ENCODE peak calls at places on chromosomes 4 and X, in four cellular contexts. P, L, E and Y are unnamed samples.
A peak's percentile ranks its signal among the peaks of the same experiment; 100 is the strongest.

GRCh38 chr4:124019749-124020549 is 623.4 kb downstream of the SPRY1 start:
- DNase-seq in L (no peak), P (no peak), E (no peak), Y (no peak)

GRCh38 chr4:83569967-83570366 is 34.1 kb downstream of the GPAT3 start:
- DNase-seq in E (peak; percentile 24), L (no peak), P (no peak), Y (no peak)

GRCh38 chr4:143336828-143337599 is at the start of gene GAB1:
- DNase-seq in E (peak; percentile 88), P (peak; percentile 27), L (peak; percentile 52), Y (peak; percentile 75)

GRCh38 chrX:40154853-40155616 is 57.3 kb upstream of the BCOR start:
- DNase-seq in L (no peak), P (no peak), E (peak; percentile 39), Y (no peak)

GRCh38 chr4:13905543-13905942 is 278.0 kb upstream of the BOD1L1 start:
- DNase-seq in L (no peak), E (no peak), P (peak; percentile 5), Y (peak; percentile 90)

GRCh38 chr4:140710784-140711622 is 45.2 kb downstream of the TBC1D9 start:
- DNase-seq in L (no peak), P (no peak), E (no peak), Y (no peak)

GRCh38 chrX:100994352-100995281 is 25.1 kb downstream of the ARL13A start:
- DNase-seq in E (peak; percentile 80), P (peak; percentile 33), L (peak; percentile 42), Y (peak; percentile 79)

GRCh38 chrX:39811391-39811790 is 286.4 kb downstream of the BCOR start:
- DNase-seq in L (no peak), E (no peak), P (no peak), Y (no peak)

GRCh38 chr4:65968873-65969272 is 298.6 kb upstream of the EPHA5 start:
- DNase-seq in P (no peak), E (peak; percentile 1), L (peak; percentile 1), Y (no peak)

GRCh38 chr4:107115185-107115847 is 79.2 kb upstream of the DKK2 start:
- DNase-seq in L (peak; percentile 52), P (no peak), E (no peak), Y (no peak)

GRCh38 chrX:154019061-154019621 is 561 bp downstream of the IRAK1 start:
- DNase-seq in L (no peak), P (no peak), E (no peak), Y (no peak)

GRCh38 chrX:9788908-9789307 is 2.7 kb downstream of the SHROOM2 start:
- DNase-seq in E (no peak), L (no peak), P (no peak), Y (no peak)

GRCh38 chr4:3047464-3048286 is 26.7 kb downstream of the HTT-AS start:
- DNase-seq in E (peak; percentile 74), L (peak; percentile 40), P (peak; percentile 64), Y (peak; percentile 61)

GRCh38 chrX:40175416-40176255 is 77.9 kb upstream of the BCOR start:
- DNase-seq in P (no peak), L (no peak), E (peak; percentile 52), Y (no peak)

GRCh38 chrX:3548743-3549441 is 164.6 kb downstream of the PRKX start:
- DNase-seq in P (peak; percentile 72), E (peak; percentile 43), L (peak; percentile 89), Y (no peak)

GRCh38 chrX:86724277-86724676 is 576.0 kb downstream of the DACH2 start:
- DNase-seq in L (no peak), E (no peak), P (no peak), Y (no peak)

GRCh38 chr4:81635747-81636146 is 164.0 kb upstream of the RASGEF1B start:
- DNase-seq in L (no peak), E (peak; percentile 89), P (peak; percentile 3), Y (no peak)

GRCh38 chr4:102675142-102675541 is 85.6 kb downstream of the MANBA start:
- DNase-seq in L (peak; percentile 13), P (peak; percentile 6), E (no peak), Y (no peak)

GRCh38 chrX:110741213-110741796 is 54.3 kb downstream of the CHRDL1 start:
- DNase-seq in P (no peak), E (peak; percentile 77), L (peak; percentile 62), Y (peak; percentile 76)

GRCh38 chr4:142600952-142601351 is 245.1 kb downstream of the INPP4B start:
- DNase-seq in L (no peak), E (no peak), P (no peak), Y (no peak)

GRCh38 chr4:168586926-168587325 is 90.1 kb downstream of the PALLD start:
- DNase-seq in P (no peak), E (no peak), L (no peak), Y (no peak)

GRCh38 chr4:3483471-3483921 is 20.4 kb downstream of the DOK7 start:
- DNase-seq in E (peak; percentile 73), P (peak; percentile 79), L (peak; percentile 42), Y (no peak)

GRCh38 chr4:16897991-16898827 is at the start of gene LDB2:
- DNase-seq in L (peak; percentile 91), P (no peak), E (peak; percentile 45), Y (peak; percentile 60)

GRCh38 chr4:168605411-168605810 is 108.6 kb downstream of the PALLD start:
- DNase-seq in L (peak; percentile 53), P (peak; percentile 68), E (peak; percentile 70), Y (peak; percentile 83)

GRCh38 chrX:112901821-112902732 is 61.4 kb upstream of the AMOT start:
- DNase-seq in E (no peak), L (no peak), P (no peak), Y (no peak)

GRCh38 chr4:94722748-94723147 is 35.0 kb upstream of the BMPR1B start:
- DNase-seq in P (no peak), L (no peak), E (no peak), Y (no peak)

GRCh38 chr4:173494013-173494970 is 35.7 kb downstream of the HAND2 start:
- DNase-seq in P (peak; percentile 58), L (peak; percentile 66), E (peak; percentile 82), Y (peak; percentile 22)

GRCh38 chr4:38162240-38162784 is 202.1 kb downstream of the PTTG2 start:
- DNase-seq in P (peak; percentile 90), E (peak; percentile 98), L (peak; percentile 70), Y (peak; percentile 75)

GRCh38 chr4:13956947-13957346 is 329.4 kb upstream of the BOD1L1 start:
- DNase-seq in L (no peak), E (no peak), P (no peak), Y (no peak)

GRCh38 chrX:12702509-12703091 is 88.6 kb upstream of the PRPS2 start:
- DNase-seq in E (peak; percentile 4), L (no peak), P (peak; percentile 12), Y (no peak)

GRCh38 chr4:143380651-143381050 is 44.0 kb downstream of the GAB1 start:
- DNase-seq in P (no peak), E (no peak), L (no peak), Y (no peak)

GRCh38 chrX:149877636-149878035 is 3.3 kb upstream of the MAGEA8 start:
- DNase-seq in P (peak; percentile 70), E (peak; percentile 66), L (no peak), Y (peak; percentile 42)

GRCh38 chr4:113255628-113256027 is 206.2 kb downstream of the ANK2 start:
- DNase-seq in E (no peak), L (no peak), P (no peak), Y (no peak)

GRCh38 chrX:102154900-102155805 is 624 bp downstream of the BEX5 start:
- DNase-seq in L (no peak), E (peak; percentile 16), P (no peak), Y (no peak)

GRCh38 chr4:184348311-184349233 is 125.8 kb downstream of the IRF2 start:
- DNase-seq in L (no peak), P (no peak), E (no peak), Y (no peak)

GRCh38 chr4:74537459-74537858 is 92.5 kb downstream of the AREG start:
- DNase-seq in L (no peak), E (peak; percentile 36), P (no peak), Y (no peak)

GRCh38 chrX:140765043-140765784 is 55.7 kb downstream of the LINC00632 start:
- DNase-seq in P (no peak), E (no peak), L (peak; percentile 52), Y (no peak)

GRCh38 chrX:57286507-57287251 is at the start of gene FAAH2:
- DNase-seq in L (no peak), E (peak; percentile 93), P (no peak), Y (no peak)

GRCh38 chr4:89254847-89255246 is 52.8 kb downstream of the GPRIN3 start:
- DNase-seq in P (peak; percentile 36), L (peak; percentile 15), E (peak; percentile 51), Y (peak; percentile 2)